ENCODE peak calls at places on chromosome 9, in four cellular contexts. U, B, C and X are unnamed samples.

GRCh38 chr9:4327504-4328191 is 27.8 kb upstream of the GLIS3 start:
- DNase-seq in C (no peak), B (no peak), U (no peak), X (no peak)

GRCh38 chr9:113649054-113649453 is 185.5 kb downstream of the RGS3 start:
- DNase-seq in C (peak; percentile 94), B (no peak), U (peak; percentile 90), X (peak; percentile 71)

GRCh38 chr9:127445851-127446719 is 5.1 kb downstream of the RPL12 start:
- DNase-seq in C (no peak), U (no peak), B (no peak), X (no peak)

GRCh38 chr9:134660407-134660806 is 18.8 kb downstream of the COL5A1 start:
- DNase-seq in C (no peak), B (peak; percentile 6), U (no peak), X (no peak)

GRCh38 chr9:93813687-93814560 is 141.2 kb downstream of the BARX1 start:
- DNase-seq in C (no peak), B (no peak), U (peak; percentile 3), X (no peak)

GRCh38 chr9:122366074-122366672 is 4.7 kb upstream of the PTGS1 start:
- DNase-seq in C (no peak), U (no peak), B (no peak), X (peak; percentile 14)

GRCh38 chr9:121242219-121242954 is 25.6 kb upstream of the GSN start:
- DNase-seq in U (no peak), C (no peak), B (no peak), X (no peak)

GRCh38 chr9:76431601-76432000 is 27.4 kb upstream of the GCNT1 start:
- DNase-seq in C (no peak), B (no peak), U (no peak), X (no peak)

GRCh38 chr9:35110327-35110758 is 5.3 kb downstream of the ATOSB start:
- DNase-seq in B (no peak), U (no peak), C (peak; percentile 70), X (peak; percentile 49)

GRCh38 chr9:36894695-36895310 is 139.3 kb downstream of the PAX5 start:
- DNase-seq in U (no peak), C (no peak), B (no peak), X (no peak)

GRCh38 chr9:127349483-127350127 is 47.4 kb upstream of the SLC2A8 start:
- DNase-seq in C (no peak), U (no peak), B (no peak), X (no peak)

GRCh38 chr9:28538132-28538531 is 964.9 kb upstream of the C9orf72 start:
- DNase-seq in C (no peak), B (no peak), U (no peak), X (no peak)

GRCh38 chr9:121743441-121744001 is 92.1 kb downstream of the DAB2IP start:
- DNase-seq in U (peak; percentile 94), B (no peak), C (peak; percentile 73), X (peak; percentile 87)

GRCh38 chr9:126906086-126906485 is 8.5 kb upstream of the RALGPS1 start:
- DNase-seq in B (no peak), U (no peak), C (no peak), X (no peak)

GRCh38 chr9:84107081-84107480 is 126.5 kb downstream of the RMI1 start:
- DNase-seq in U (no peak), B (no peak), C (no peak), X (no peak)

GRCh38 chr9:7961076-7961475 is 161.5 kb upstream of the DMAC1 start:
- DNase-seq in B (no peak), C (no peak), U (no peak), X (no peak)

GRCh38 chr9:94139672-94140417 is 55.6 kb downstream of the PTPDC1 start:
- DNase-seq in U (no peak), B (no peak), C (no peak), X (peak; percentile 91)

GRCh38 chr9:104386425-104387069 is 117.5 kb upstream of the OR13F1 start:
- DNase-seq in C (no peak), U (peak; percentile 41), B (peak; percentile 4), X (no peak)

GRCh38 chr9:137836151-137836830 is 41.3 kb upstream of the CACNA1B start:
- DNase-seq in B (no peak), C (no peak), U (no peak), X (no peak)

GRCh38 chr9:98793031-98793430 is 3.3 kb downstream of the ANKS6 start:
- DNase-seq in U (no peak), C (no peak), B (no peak), X (no peak)

GRCh38 chr9:136057236-136058151 is 37.6 kb downstream of the NACC2 start:
- DNase-seq in C (no peak), B (no peak), U (peak; percentile 36), X (no peak)

GRCh38 chr9:31445357-31445756 is 939.1 kb upstream of the ACO1 start:
- DNase-seq in B (no peak), C (no peak), U (no peak), X (no peak)

GRCh38 chr9:129225201-129225778 is 47.2 kb upstream of the IER5L start:
- DNase-seq in C (no peak), U (no peak), B (no peak), X (no peak)

GRCh38 chr9:96449844-96450612 is at the start of gene HABP4:
- DNase-seq in B (peak; percentile 94), U (peak; percentile 97), C (peak; percentile 96), X (peak; percentile 98)

GRCh38 chr9:99108131-99108530 is 3.2 kb downstream of the TGFBR1 start:
- DNase-seq in U (no peak), B (no peak), C (no peak), X (no peak)

GRCh38 chr9:33867747-33868429 is 50.9 kb downstream of the UBE2R2 start:
- DNase-seq in C (no peak), U (peak; percentile 12), B (no peak), X (peak; percentile 58)

GRCh38 chr9:81601639-81602623 is 87.4 kb downstream of the TLE1 start:
- DNase-seq in C (no peak), U (no peak), B (no peak), X (no peak)

GRCh38 chr9:89519393-89519805 is 21.5 kb upstream of the SEMA4D start:
- DNase-seq in U (no peak), B (peak; percentile 55), C (no peak), X (no peak)

GRCh38 chr9:136759001-136759400 is 958 bp upstream of the LCN8 start:
- DNase-seq in B (no peak), C (no peak), U (no peak), X (no peak)

GRCh38 chr9:100505564-100506159 is 32.7 kb downstream of the TMEFF1 start:
- DNase-seq in U (peak; percentile 34), B (peak; percentile 52), C (no peak), X (peak; percentile 62)

GRCh38 chr9:2047916-2048315 is 32.8 kb downstream of the SMARCA2 start:
- DNase-seq in B (no peak), C (no peak), U (no peak), X (no peak)

GRCh38 chr9:104028827-104029226 is 65.3 kb upstream of the SMC2 start:
- DNase-seq in C (no peak), U (no peak), B (no peak), X (no peak)

GRCh38 chr9:135575995-135576631 is 14.6 kb downstream of the PAEP start:
- DNase-seq in U (no peak), B (no peak), C (no peak), X (no peak)

GRCh38 chr9:98569070-98569469 is 139.7 kb downstream of the GABBR2 start:
- DNase-seq in U (no peak), B (no peak), C (no peak), X (no peak)